ENCODE peak calls at places on chromosomes 16 and 17, in eight cellular contexts. One of them, this sample, is unnamed.

GRCh38 chr17:2796164-2797140 is at the start of gene RAP1GAP2:
- DNase-seq in chondrocyte: no peak
- DNase-seq in CD8-positive, alpha-beta T cell: peak; percentile 44
- DNase-seq in fibroblast of mammary gland: no peak
- DNase-seq in PC-9: no peak
- DNase-seq in tibial artery: peak; percentile 73
- DNase-seq in RWPE1: no peak
- DNase-seq in AG10803: no peak
- DNase-seq in this sample: no peak

GRCh38 chr16:47045023-47045422 is 71.5 kb upstream of the DNAJA2 start:
- DNase-seq in tibial artery: no peak
- DNase-seq in CD8-positive, alpha-beta T cell: no peak
- DNase-seq in fibroblast of mammary gland: peak; percentile 7
- DNase-seq in AG10803: peak; percentile 10
- DNase-seq in RWPE1: no peak
- DNase-seq in chondrocyte: no peak
- DNase-seq in PC-9: no peak
- DNase-seq in this sample: no peak

GRCh38 chr17:72030067-72030899 is 90.5 kb upstream of the SOX9 start:
- DNase-seq in AG10803: peak; percentile 62
- DNase-seq in tibial artery: no peak
- DNase-seq in CD8-positive, alpha-beta T cell: no peak
- DNase-seq in chondrocyte: no peak
- DNase-seq in RWPE1: no peak
- DNase-seq in PC-9: no peak
- DNase-seq in fibroblast of mammary gland: peak; percentile 18
- DNase-seq in this sample: no peak

GRCh38 chr16:31869511-31870201 is 4.0 kb upstream of the ZNF267 start:
- DNase-seq in CD8-positive, alpha-beta T cell: peak; percentile 45
- DNase-seq in RWPE1: peak; percentile 38
- DNase-seq in chondrocyte: no peak
- DNase-seq in AG10803: peak; percentile 66
- DNase-seq in PC-9: peak; percentile 49
- DNase-seq in tibial artery: peak; percentile 74
- DNase-seq in fibroblast of mammary gland: peak; percentile 91
- DNase-seq in this sample: peak; percentile 58

GRCh38 chr17:81386646-81387234 is 8.5 kb upstream of the BAHCC1 start:
- DNase-seq in chondrocyte: no peak
- DNase-seq in PC-9: no peak
- DNase-seq in AG10803: peak; percentile 20
- DNase-seq in RWPE1: no peak
- DNase-seq in fibroblast of mammary gland: no peak
- DNase-seq in tibial artery: no peak
- DNase-seq in CD8-positive, alpha-beta T cell: no peak
- DNase-seq in this sample: no peak

GRCh38 chr16:55778718-55779117 is 54.2 kb downstream of the CES1 start:
- DNase-seq in CD8-positive, alpha-beta T cell: no peak
- DNase-seq in PC-9: no peak
- DNase-seq in AG10803: no peak
- DNase-seq in RWPE1: no peak
- DNase-seq in tibial artery: no peak
- DNase-seq in fibroblast of mammary gland: peak; percentile 30
- DNase-seq in chondrocyte: no peak
- DNase-seq in this sample: peak; percentile 86

GRCh38 chr16:66369055-66369592 is 2.6 kb downstream of the CDH5 start:
- DNase-seq in RWPE1: no peak
- DNase-seq in chondrocyte: no peak
- DNase-seq in tibial artery: no peak
- DNase-seq in fibroblast of mammary gland: no peak
- DNase-seq in AG10803: no peak
- DNase-seq in PC-9: no peak
- DNase-seq in CD8-positive, alpha-beta T cell: no peak
- DNase-seq in this sample: no peak

GRCh38 chr16:48918520-48919258 is 308.7 kb upstream of the N4BP1 start:
- DNase-seq in CD8-positive, alpha-beta T cell: no peak
- DNase-seq in PC-9: no peak
- DNase-seq in AG10803: no peak
- DNase-seq in RWPE1: peak; percentile 66
- DNase-seq in tibial artery: no peak
- DNase-seq in fibroblast of mammary gland: peak; percentile 33
- DNase-seq in chondrocyte: no peak
- DNase-seq in this sample: peak; percentile 43

GRCh38 chr17:7259555-7259889 is 2.8 kb downstream of the CLDN7 start:
- DNase-seq in fibroblast of mammary gland: no peak
- DNase-seq in tibial artery: no peak
- DNase-seq in AG10803: no peak
- DNase-seq in CD8-positive, alpha-beta T cell: no peak
- DNase-seq in chondrocyte: no peak
- DNase-seq in PC-9: no peak
- DNase-seq in RWPE1: no peak
- DNase-seq in this sample: no peak

GRCh38 chr16:88382491-88383400 is at the start of gene ZNF469:
- DNase-seq in PC-9: no peak
- DNase-seq in CD8-positive, alpha-beta T cell: no peak
- DNase-seq in tibial artery: no peak
- DNase-seq in AG10803: peak; percentile 52
- DNase-seq in chondrocyte: peak; percentile 68
- DNase-seq in RWPE1: no peak
- DNase-seq in fibroblast of mammary gland: peak; percentile 27
- DNase-seq in this sample: no peak

GRCh38 chr16:88385112-88385594 is 2.4 kb downstream of the ZNF469 start:
- DNase-seq in fibroblast of mammary gland: no peak
- DNase-seq in CD8-positive, alpha-beta T cell: no peak
- DNase-seq in RWPE1: no peak
- DNase-seq in PC-9: no peak
- DNase-seq in tibial artery: no peak
- DNase-seq in chondrocyte: peak; percentile 55
- DNase-seq in AG10803: no peak
- DNase-seq in this sample: no peak

GRCh38 chr16:88384222-88385111 is 1.7 kb downstream of the ZNF469 start:
- DNase-seq in RWPE1: no peak
- DNase-seq in AG10803: no peak
- DNase-seq in fibroblast of mammary gland: no peak
- DNase-seq in CD8-positive, alpha-beta T cell: no peak
- DNase-seq in chondrocyte: peak; percentile 56
- DNase-seq in PC-9: no peak
- DNase-seq in tibial artery: no peak
- DNase-seq in this sample: no peak

GRCh38 chr16:88381820-88382451 is 823 bp upstream of the ZNF469 start:
- DNase-seq in chondrocyte: peak; percentile 81
- DNase-seq in RWPE1: no peak
- DNase-seq in AG10803: no peak
- DNase-seq in tibial artery: no peak
- DNase-seq in fibroblast of mammary gland: no peak
- DNase-seq in CD8-positive, alpha-beta T cell: no peak
- DNase-seq in PC-9: peak; percentile 45
- DNase-seq in this sample: no peak

GRCh38 chr16:88383401-88384221 is 852 bp downstream of the ZNF469 start:
- DNase-seq in chondrocyte: peak; percentile 90
- DNase-seq in AG10803: peak; percentile 58
- DNase-seq in RWPE1: no peak
- DNase-seq in PC-9: no peak
- DNase-seq in tibial artery: no peak
- DNase-seq in CD8-positive, alpha-beta T cell: no peak
- DNase-seq in fibroblast of mammary gland: peak; percentile 53
- DNase-seq in this sample: no peak
- TF ChIP-seq CTCF in chondrocyte: peak; percentile 83
- TF ChIP-seq CTCF in AG10803: peak; percentile 61
- TF ChIP-seq CTCF in RWPE1: peak; percentile 51
- TF ChIP-seq CTCF in PC-9: peak; percentile 62
- TF ChIP-seq CTCF in tibial artery: peak; percentile 67
- TF ChIP-seq CTCF in CD8-positive, alpha-beta T cell: no peak
- TF ChIP-seq CTCF in fibroblast of mammary gland: peak; percentile 37
- TF ChIP-seq CTCF in this sample: no peak

DNA sequence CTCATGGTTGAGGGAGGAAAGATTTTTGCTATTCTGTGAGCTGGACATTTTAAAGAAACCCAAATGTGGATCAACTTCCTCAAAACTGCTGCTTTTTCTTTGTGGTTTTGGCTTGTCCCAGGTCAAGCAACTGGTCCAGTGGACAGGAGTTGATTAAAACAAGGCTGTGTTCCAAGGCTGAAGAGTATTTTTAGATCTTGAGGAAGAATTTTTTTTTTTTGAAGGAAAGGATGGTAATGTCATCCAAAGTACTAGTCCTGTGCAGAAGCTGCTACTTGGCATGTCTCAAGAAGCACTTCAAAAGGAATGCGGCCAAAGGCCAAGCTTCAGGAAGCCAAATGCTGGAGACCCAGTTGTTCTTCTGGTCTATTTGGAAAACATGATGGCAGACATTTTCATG is 8.0 kb upstream of the MYH2 start:
- DNase-seq in CD8-positive, alpha-beta T cell: no peak
- DNase-seq in PC-9: no peak
- DNase-seq in AG10803: peak; percentile 95
- DNase-seq in tibial artery: no peak
- DNase-seq in chondrocyte: no peak
- DNase-seq in RWPE1: no peak
- DNase-seq in fibroblast of mammary gland: peak; percentile 90
- DNase-seq in this sample: no peak
- TF ChIP-seq CTCF in CD8-positive, alpha-beta T cell: no peak
- TF ChIP-seq CTCF in PC-9: no peak
- TF ChIP-seq CTCF in AG10803: no peak
- TF ChIP-seq CTCF in tibial artery: no peak
- TF ChIP-seq CTCF in chondrocyte: no peak
- TF ChIP-seq CTCF in RWPE1: no peak
- TF ChIP-seq CTCF in fibroblast of mammary gland: no peak
- TF ChIP-seq CTCF in this sample: no peak

DNA sequence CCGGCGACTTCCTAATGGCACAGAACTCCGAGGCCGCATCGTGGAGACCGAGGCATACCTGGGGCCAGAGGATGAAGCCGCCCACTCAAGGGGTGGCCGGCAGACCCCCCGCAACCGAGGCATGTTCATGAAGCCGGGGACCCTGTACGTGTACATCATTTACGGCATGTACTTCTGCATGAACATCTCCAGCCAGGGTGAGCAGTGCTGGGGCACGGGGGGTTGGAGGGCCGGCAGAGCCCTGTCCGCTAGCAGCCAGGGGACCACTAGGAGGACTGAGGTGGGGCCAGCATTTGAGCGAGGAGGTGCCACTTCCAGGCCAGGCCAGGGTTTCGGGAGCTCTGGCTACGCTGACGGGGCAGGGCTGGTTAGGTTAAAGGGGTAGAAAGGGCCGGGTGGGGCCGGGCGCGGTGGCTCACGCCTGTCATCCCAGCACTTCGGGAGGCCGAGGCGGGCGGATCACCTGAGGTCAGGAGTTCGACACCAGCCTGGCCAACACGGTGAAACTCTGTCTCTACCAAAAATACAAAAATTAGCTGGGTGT is 5.1 kb downstream of the MPG start:
- DNase-seq in tibial artery: no peak
- DNase-seq in RWPE1: no peak
- DNase-seq in AG10803: no peak
- DNase-seq in chondrocyte: no peak
- DNase-seq in fibroblast of mammary gland: no peak
- DNase-seq in PC-9: no peak
- DNase-seq in CD8-positive, alpha-beta T cell: no peak
- DNase-seq in this sample: no peak
- TF ChIP-seq CTCF in tibial artery: no peak
- TF ChIP-seq CTCF in RWPE1: no peak
- TF ChIP-seq CTCF in AG10803: no peak
- TF ChIP-seq CTCF in chondrocyte: no peak
- TF ChIP-seq CTCF in fibroblast of mammary gland: no peak
- TF ChIP-seq CTCF in PC-9: no peak
- TF ChIP-seq CTCF in CD8-positive, alpha-beta T cell: no peak
- TF ChIP-seq CTCF in this sample: no peak

GRCh38 chr17:65095465-65095864 is 38.9 kb upstream of the GNA13 start:
- DNase-seq in fibroblast of mammary gland: no peak
- DNase-seq in CD8-positive, alpha-beta T cell: no peak
- DNase-seq in RWPE1: no peak
- DNase-seq in AG10803: no peak
- DNase-seq in chondrocyte: no peak
- DNase-seq in tibial artery: no peak
- DNase-seq in PC-9: no peak
- DNase-seq in this sample: no peak

GRCh38 chr17:65097110-65097509 is 40.1 kb upstream of the RGS9 start:
- DNase-seq in chondrocyte: no peak
- DNase-seq in PC-9: no peak
- DNase-seq in fibroblast of mammary gland: no peak
- DNase-seq in tibial artery: no peak
- DNase-seq in AG10803: no peak
- DNase-seq in RWPE1: no peak
- DNase-seq in CD8-positive, alpha-beta T cell: no peak
- DNase-seq in this sample: no peak

GRCh38 chr17:65088621-65089385 is 32.3 kb upstream of the GNA13 start:
- DNase-seq in AG10803: no peak
- DNase-seq in CD8-positive, alpha-beta T cell: no peak
- DNase-seq in fibroblast of mammary gland: peak; percentile 39
- DNase-seq in chondrocyte: no peak
- DNase-seq in RWPE1: no peak
- DNase-seq in tibial artery: no peak
- DNase-seq in PC-9: no peak
- DNase-seq in this sample: peak; percentile 30

GRCh38 chr17:65092262-65092661 is 35.7 kb upstream of the GNA13 start:
- DNase-seq in fibroblast of mammary gland: peak; percentile 88
- DNase-seq in tibial artery: no peak
- DNase-seq in AG10803: peak; percentile 53
- DNase-seq in PC-9: peak; percentile 77
- DNase-seq in RWPE1: no peak
- DNase-seq in chondrocyte: no peak
- DNase-seq in CD8-positive, alpha-beta T cell: no peak
- DNase-seq in this sample: no peak

DNA sequence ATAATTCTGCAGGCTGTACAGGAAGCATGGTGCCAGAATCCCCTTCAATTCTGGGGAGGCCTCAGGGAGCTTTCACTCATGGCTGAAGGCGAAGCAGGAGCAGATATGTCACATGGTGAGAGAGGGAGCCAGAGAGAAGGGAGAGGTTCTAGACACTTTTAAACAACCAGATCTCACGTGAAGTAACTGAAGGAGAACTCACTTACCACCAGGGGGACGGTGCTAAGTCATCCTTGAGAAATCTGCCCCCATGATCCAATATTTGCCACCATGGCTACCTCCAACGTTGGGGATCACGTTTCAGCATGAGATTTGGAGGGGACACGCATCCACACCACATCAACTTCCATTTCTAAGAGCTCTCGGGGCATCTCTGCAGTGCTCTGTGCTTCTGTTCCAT is 37.4 kb upstream of the GNA13 start:
- DNase-seq in AG10803: no peak
- DNase-seq in CD8-positive, alpha-beta T cell: no peak
- DNase-seq in chondrocyte: no peak
- DNase-seq in RWPE1: no peak
- DNase-seq in fibroblast of mammary gland: no peak
- DNase-seq in tibial artery: no peak
- DNase-seq in PC-9: no peak
- DNase-seq in this sample: no peak
- TF ChIP-seq CTCF in AG10803: peak; percentile 25
- TF ChIP-seq CTCF in CD8-positive, alpha-beta T cell: no peak
- TF ChIP-seq CTCF in chondrocyte: peak; percentile 36
- TF ChIP-seq CTCF in RWPE1: no peak
- TF ChIP-seq CTCF in fibroblast of mammary gland: peak; percentile 17
- TF ChIP-seq CTCF in tibial artery: no peak
- TF ChIP-seq CTCF in PC-9: no peak
- TF ChIP-seq CTCF in this sample: no peak

GRCh38 chr16:58678716-58679115 is 5.9 kb downstream of the SLC38A7 start:
- DNase-seq in PC-9: peak; percentile 49
- DNase-seq in fibroblast of mammary gland: no peak
- DNase-seq in RWPE1: no peak
- DNase-seq in AG10803: peak; percentile 50
- DNase-seq in CD8-positive, alpha-beta T cell: no peak
- DNase-seq in chondrocyte: peak; percentile 27
- DNase-seq in tibial artery: no peak
- DNase-seq in this sample: peak; percentile 59
- TF ChIP-seq CTCF in PC-9: no peak
- TF ChIP-seq CTCF in fibroblast of mammary gland: no peak
- TF ChIP-seq CTCF in RWPE1: no peak
- TF ChIP-seq CTCF in AG10803: no peak
- TF ChIP-seq CTCF in CD8-positive, alpha-beta T cell: no peak
- TF ChIP-seq CTCF in chondrocyte: peak; percentile 40
- TF ChIP-seq CTCF in tibial artery: peak; percentile 42
- TF ChIP-seq CTCF in this sample: peak; percentile 41